ENCODE peak calls at places on chromosomes 16 and 17, in six cellular contexts. B is LoVo, S is fibroblast of villous mesenchyme, J is gastrocnemius medialis, G is thyroid gland, N is COR-L47. T is an unnamed sample.

GRCh38 chr17:31074772-31075538 is 19.8 kb upstream of the NF1 start:
- DNase-seq in J (no peak), G (peak), S (peak), B (no peak), N (no peak), T (no peak)

GRCh38 chr16:16096161-16096857 is 127.0 kb downstream of the ABCC6 start:
- DNase-seq in N (no peak), J (no peak), B (no peak), S (peak), G (peak), T (peak)

GRCh38 chr17:47877368-47878034 is 18.5 kb upstream of the SP2 start:
- DNase-seq in G (no peak), B (no peak), S (peak), N (no peak), J (no peak), T (no peak)

GRCh38 chr17:80921741-80922579 is 69.7 kb upstream of the CHMP6 start:
- DNase-seq in S (no peak), B (no peak), N (no peak), G (no peak), J (no peak), T (peak)

GRCh38 chr16:77207029-77207428 is 7.8 kb downstream of the SYCE1L start:
- DNase-seq in J (no peak), N (no peak), G (no peak), B (no peak), S (no peak), T (no peak)

GRCh38 chr17:45371414-45372324 is 54.8 kb upstream of the MAP3K14 start:
- DNase-seq in G (peak), B (peak), N (peak), S (peak), J (peak), T (peak)

GRCh38 chr17:47692137-47692894 is 1.6 kb upstream of the TBKBP1 start:
- DNase-seq in N (no peak), J (peak), S (no peak), B (no peak), G (no peak), T (no peak)

GRCh38 chr16:55622930-55623561 is 32.7 kb upstream of the SLC6A2 start:
- DNase-seq in G (peak), B (peak), S (no peak), J (no peak), N (no peak), T (no peak)

GRCh38 chr17:1865252-1866037 is 35.6 kb downstream of the RPA1 start:
- DNase-seq in J (peak), S (peak), N (no peak), B (peak), G (no peak), T (peak)

GRCh38 chr16:89737341-89738071 is 16.2 kb downstream of the ZNF276 start:
- DNase-seq in N (no peak), J (no peak), G (no peak), S (no peak), B (no peak), T (no peak)

GRCh38 chr16:52191533-52192134 is 355.3 kb downstream of the TOX3 start:
- DNase-seq in J (peak), S (peak), G (peak), B (peak), N (peak), T (peak)

GRCh38 chr16:54503011-54503410 is 216.4 kb upstream of the IRX3 start:
- DNase-seq in B (no peak), S (no peak), N (no peak), J (peak), G (no peak), T (no peak)

GRCh38 chr17:20156196-20157077 is 147.3 kb downstream of the SPECC1 start:
- DNase-seq in N (peak), S (peak), G (peak), B (peak), J (no peak), T (peak)

GRCh38 chr16:78576941-78577340 is 477.5 kb downstream of the WWOX start:
- DNase-seq in S (no peak), J (no peak), G (no peak), N (no peak), B (no peak), T (no peak)

GRCh38 chr16:12050361-12050760 is 73.8 kb downstream of the SNX29 start:
- DNase-seq in B (no peak), S (no peak), N (no peak), J (no peak), G (no peak), T (no peak)

GRCh38 chr17:34542700-34543336 is 36.6 kb upstream of the TMEM132E start:
- DNase-seq in J (no peak), S (peak), N (peak), G (peak), B (peak), T (no peak)

GRCh38 chr16:22677024-22677830 is 136.7 kb upstream of the HS3ST2 start:
- DNase-seq in J (no peak), B (no peak), S (no peak), N (no peak), G (no peak), T (no peak)

GRCh38 chr17:71633391-71633849 is 487.4 kb upstream of the SOX9 start:
- DNase-seq in G (peak), S (peak), N (no peak), J (no peak), B (peak), T (no peak)

GRCh38 chr17:49016775-49017463 is 19.7 kb downstream of the IGF2BP1 start:
- DNase-seq in G (peak), J (no peak), S (peak), N (peak), B (peak), T (peak)

GRCh38 chr16:27174007-27174406 is 29.3 kb upstream of the KDM8 start:
- DNase-seq in N (no peak), J (no peak), S (no peak), G (no peak), B (no peak), T (no peak)

GRCh38 chr17:59786213-59786535 is 78.7 kb downstream of the VMP1 start:
- DNase-seq in J (no peak), B (no peak), N (no peak), G (no peak), S (no peak), T (no peak)

GRCh38 chr16:20928774-20929411 is 28.3 kb downstream of the LYRM1 start:
- DNase-seq in N (no peak), G (no peak), J (no peak), S (peak), B (no peak), T (no peak)

GRCh38 chr17:77264617-77265230 is 124.0 kb downstream of the SEC14L1 start:
- DNase-seq in N (peak), S (no peak), B (no peak), G (no peak), J (no peak), T (no peak)

GRCh38 chr17:74937064-74938051 is 1.7 kb downstream of the OTOP3 start:
- DNase-seq in J (no peak), G (no peak), S (no peak), B (no peak), N (no peak), T (no peak)

GRCh38 chr16:69190046-69190588 is 3.2 kb downstream of the SNTB2 start:
- DNase-seq in J (no peak), N (no peak), S (no peak), G (no peak), B (no peak), T (no peak)

GRCh38 chr17:71909155-71909554 is 211.7 kb upstream of the SOX9 start:
- DNase-seq in S (no peak), J (no peak), B (no peak), G (no peak), N (no peak), T (no peak)

T was measured in body of pancreas.